ENCODE peak calls at places on chromosomes 12 and 14, in eight cellular contexts. O is tibial artery, F is cardiac muscle cell, H is endodermal cell, L is GM23248, G is uterus, E is RWPE1, B is Panc1. T is an unnamed sample.

GRCh38 chr12:81644503-81644902 is 114.6 kb downstream of the PPFIA2 start:
- DNase-seq in O (no peak), F (peak), H (no peak), L (peak), G (no peak), E (peak), B (no peak), T (no peak)

GRCh38 chr12:40158592-40159111 is 52.8 kb upstream of the SLC2A13 start:
- DNase-seq in O (peak), F (no peak), H (no peak), L (no peak), G (no peak), E (peak), B (no peak), T (no peak)

GRCh38 chr12:99767809-99768208 is 120.3 kb downstream of the GARIN6 start:
- DNase-seq in O (no peak), F (peak), H (no peak), L (peak), G (no peak), E (peak), B (no peak), T (no peak)

GRCh38 chr12:14691560-14691959 is 4.8 kb downstream of the GUCY2C start:
- DNase-seq in O (peak), F (no peak), H (no peak), L (no peak), G (peak), E (no peak), B (no peak), T (peak)

GRCh38 chr12:49946497-49946896 is 4.0 kb upstream of the AQP2 start:
- DNase-seq in O (no peak), F (no peak), H (no peak), L (no peak), G (no peak), E (no peak), B (no peak), T (no peak)

GRCh38 chr12:6312529-6313325 is 2.2 kb downstream of the PLEKHG6 start:
- DNase-seq in O (no peak), F (no peak), H (peak), L (peak), G (no peak), E (peak), B (no peak), T (no peak)

GRCh38 chr14:104284636-104285482 is 146.5 kb downstream of the KIF26A start:
- DNase-seq in O (peak), F (no peak), H (peak), L (no peak), G (no peak), E (no peak), B (no peak), T (no peak)

GRCh38 chr12:52027085-52027843 is 20.5 kb downstream of the TAMALIN start:
- DNase-seq in O (no peak), F (peak), H (peak), L (no peak), G (no peak), E (no peak), B (no peak), T (no peak)

GRCh38 chr14:102616318-102616717 is 23.9 kb downstream of the RCOR1 start:
- DNase-seq in O (no peak), F (no peak), H (no peak), L (no peak), G (no peak), E (no peak), B (no peak), T (no peak)

GRCh38 chr14:90656986-90657385 is 159.2 kb downstream of the TTC7B start:
- DNase-seq in O (no peak), F (no peak), H (no peak), L (no peak), G (no peak), E (no peak), B (no peak), T (peak)

GRCh38 chr12:122891661-122892525 is 4.0 kb downstream of the VPS37B start:
- DNase-seq in O (no peak), F (peak), H (peak), L (peak), G (no peak), E (no peak), B (no peak), T (no peak)

GRCh38 chr12:51820721-51821422 is 27.6 kb downstream of the FIGNL2 start:
- DNase-seq in O (no peak), F (peak), H (peak), L (peak), G (peak), E (peak), B (no peak), T (no peak)

GRCh38 chr12:14948672-14949071 is 10.3 kb upstream of the ERP27 start:
- DNase-seq in O (peak), F (peak), H (peak), L (peak), G (peak), E (no peak), B (no peak), T (no peak)

GRCh38 chr12:40701756-40702155 is 9.5 kb downstream of the CNTN1 start:
- DNase-seq in O (no peak), F (no peak), H (no peak), L (no peak), G (no peak), E (no peak), B (no peak), T (no peak)

GRCh38 chr12:94186461-94187237 is 38.3 kb downstream of the PLXNC1 start:
- DNase-seq in O (peak), F (peak), H (peak), L (no peak), G (peak), E (no peak), B (no peak), T (peak)

GRCh38 chr12:46342562-46343033 is 30.0 kb downstream of the SLC38A2 start:
- DNase-seq in O (no peak), F (no peak), H (peak), L (peak), G (peak), E (no peak), B (no peak), T (peak)

GRCh38 chr12:49446571-49446970 is 79.3 kb downstream of the SPATS2 start:
- DNase-seq in O (no peak), F (no peak), H (no peak), L (no peak), G (no peak), E (no peak), B (no peak), T (no peak)

GRCh38 chr14:101134851-101135486 is 231.4 kb upstream of the RTL1 start:
- DNase-seq in O (no peak), F (no peak), H (no peak), L (no peak), G (no peak), E (no peak), B (no peak), T (no peak)

GRCh38 chr12:111467862-111468245 is 62.1 kb downstream of the SH2B3 start:
- DNase-seq in O (no peak), F (no peak), H (no peak), L (peak), G (no peak), E (no peak), B (no peak), T (no peak)

GRCh38 chr12:69405466-69405865 is 45.9 kb downstream of the YEATS4 start:
- DNase-seq in O (peak), F (no peak), H (no peak), L (peak), G (peak), E (peak), B (peak), T (no peak)
- H3K27ac ChIP-seq in O (peak), F (no peak), H (no peak), L (peak), G (no peak), E (no peak), B (no peak), T (no peak)

DNA sequence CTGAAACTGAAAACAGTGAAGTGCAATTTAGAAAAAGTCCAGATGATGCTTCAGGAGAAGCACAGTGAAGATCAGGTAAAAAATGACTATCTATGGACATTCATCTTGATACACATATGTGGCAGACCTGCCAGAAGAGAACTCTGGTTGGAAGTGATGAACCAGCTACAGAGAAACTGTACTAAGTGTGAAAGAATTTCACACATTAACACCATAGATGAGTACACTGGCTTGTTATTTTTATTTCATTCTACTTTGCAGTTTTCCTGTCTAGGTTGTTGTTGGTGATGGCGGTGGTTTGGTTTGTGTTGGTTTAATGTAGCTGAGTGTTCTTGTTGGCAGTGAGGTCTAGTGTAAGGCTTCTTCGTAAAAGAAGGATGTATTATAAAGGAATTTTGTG is 174.6 kb downstream of the ESR2 start:
- DNase-seq in O (no peak), F (no peak), H (no peak), L (peak), G (no peak), E (no peak), B (no peak), T (no peak)
- H3K27ac ChIP-seq in O (peak), F (no peak), H (no peak), L (no peak), G (no peak), E (no peak), B (no peak), T (no peak)

GRCh38 chr14:54258382-54258781 is 138.4 kb upstream of the CDKN3 start:
- DNase-seq in O (no peak), F (no peak), H (no peak), L (no peak), G (no peak), E (no peak), B (no peak), T (no peak)
- H3K27ac ChIP-seq in O (no peak), F (no peak), H (no peak), L (no peak), G (no peak), E (no peak), B (no peak), T (no peak)

DNA sequence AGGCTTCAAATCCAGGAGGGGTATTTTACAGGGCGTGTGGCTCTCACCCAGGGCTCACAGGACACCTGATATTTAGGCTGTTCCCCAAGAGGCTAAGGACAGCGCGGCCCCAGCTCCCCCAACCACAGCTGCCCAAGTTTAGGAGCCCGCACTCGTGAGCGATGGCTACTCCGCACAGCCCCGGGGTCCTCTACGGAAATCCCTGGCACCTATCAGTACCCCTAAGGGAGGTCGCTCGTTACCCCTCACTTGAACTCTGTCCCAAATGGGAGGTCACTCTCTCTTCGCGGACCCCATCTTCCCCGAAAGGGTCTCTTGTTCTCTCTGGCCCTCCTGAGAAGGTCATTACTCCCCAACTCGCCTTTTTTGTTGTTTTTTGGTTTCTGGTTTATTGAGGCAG is 708 bp upstream of the P2RX4 start:
- DNase-seq in O (no peak), F (no peak), H (no peak), L (no peak), G (no peak), E (no peak), B (no peak), T (no peak)
- H3K27ac ChIP-seq in O (peak), F (no peak), H (no peak), L (no peak), G (peak), E (no peak), B (no peak), T (no peak)

GRCh38 chr12:77064891-77065360 is 443 bp downstream of the E2F7 start:
- DNase-seq in O (peak), F (no peak), H (no peak), L (no peak), G (no peak), E (peak), B (no peak), T (no peak)
- H3K27ac ChIP-seq in O (peak), F (peak), H (peak), L (peak), G (no peak), E (peak), B (peak), T (no peak)

GRCh38 chr14:55333785-55334485 is 62.7 kb downstream of the FBXO34 start:
- DNase-seq in O (no peak), F (no peak), H (no peak), L (no peak), G (no peak), E (no peak), B (no peak), T (no peak)
- H3K27ac ChIP-seq in O (no peak), F (peak), H (no peak), L (no peak), G (no peak), E (no peak), B (peak), T (no peak)

GRCh38 chr14:87407344-87407743 is 585.6 kb downstream of the GALC start:
- DNase-seq in O (no peak), F (peak), H (no peak), L (no peak), G (no peak), E (no peak), B (no peak), T (no peak)

GRCh38 chr14:87405563-87405962 is 587.4 kb downstream of the GALC start:
- DNase-seq in O (no peak), F (no peak), H (no peak), L (no peak), G (no peak), E (no peak), B (no peak), T (no peak)

GRCh38 chr14:87411370-87411769 is 581.6 kb downstream of the GALC start:
- DNase-seq in O (no peak), F (no peak), H (no peak), L (no peak), G (no peak), E (no peak), B (no peak), T (no peak)

DNA sequence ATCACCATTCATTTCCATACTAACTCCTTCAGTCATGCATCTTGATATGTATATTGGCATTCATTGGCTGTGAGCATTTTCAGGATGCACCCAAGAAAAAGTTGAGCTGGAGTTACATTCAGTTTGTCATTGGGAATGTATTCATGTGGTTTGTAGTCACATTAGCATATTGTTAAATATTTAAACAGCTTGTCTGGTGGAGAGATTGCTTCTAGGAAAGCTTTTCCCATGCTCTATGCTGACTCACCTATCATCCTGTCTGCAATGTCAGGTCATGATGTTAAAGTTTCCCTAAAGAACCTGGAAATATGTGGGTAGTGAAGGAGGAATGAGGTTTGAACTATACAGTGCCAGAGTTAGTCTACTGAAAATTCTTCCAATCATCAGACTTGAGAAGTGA is 583.6 kb downstream of the GALC start:
- DNase-seq in O (no peak), F (no peak), H (no peak), L (no peak), G (no peak), E (no peak), B (no peak), T (no peak)
- H3K27ac ChIP-seq in O (no peak), F (no peak), H (no peak), L (no peak), G (no peak), E (no peak), B (no peak), T (no peak)

DNA sequence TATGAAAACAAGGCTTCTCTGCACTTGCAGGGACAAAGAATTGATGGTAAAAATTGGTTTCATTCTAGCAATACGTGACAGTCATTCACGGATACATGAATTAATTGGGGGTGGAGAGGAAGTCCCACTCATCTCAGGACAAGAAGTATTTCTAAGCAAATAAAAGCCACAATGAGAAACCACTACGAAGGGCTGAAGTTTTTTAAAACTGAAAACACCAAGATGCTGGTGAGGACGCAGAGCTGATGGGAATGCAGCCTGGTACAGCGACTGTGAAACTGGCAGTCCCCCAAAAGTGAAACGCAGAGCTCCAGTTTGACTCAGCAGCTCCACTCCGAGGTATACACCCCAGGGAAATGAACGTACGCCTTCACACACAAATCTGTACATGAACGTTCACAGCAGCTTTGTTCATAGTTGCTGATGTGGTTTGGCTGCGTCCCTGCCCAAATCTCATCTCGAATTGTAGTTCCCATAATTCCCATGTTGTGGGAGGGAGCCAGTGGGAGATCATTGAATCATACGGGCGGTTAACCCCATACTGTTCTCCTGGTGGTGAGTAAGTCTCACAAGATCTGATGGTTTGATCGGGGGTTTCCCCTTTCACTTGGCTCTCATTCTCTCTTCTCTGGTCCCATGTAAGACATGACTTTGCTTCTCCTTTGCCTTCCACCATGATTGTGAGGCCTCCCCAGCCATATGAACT is 89.0 kb downstream of the SCARB1 start:
- DNase-seq in O (no peak), F (no peak), H (no peak), L (peak), G (peak), E (no peak), B (no peak), T (no peak)
- H3K27ac ChIP-seq in O (peak), F (no peak), H (no peak), L (peak), G (peak), E (no peak), B (no peak), T (peak)